ENCODE peak calls at places on chromosomes 16 and 17, in ten cellular contexts. H is heart right ventricle, N is tibial nerve, V is ovary, U is psoas muscle, J is A549, A is PC-9, Y is AG04450, Z is heart left ventricle, Q is Peyer's patch. D is an unnamed sample.

GRCh38 chr16:58586340-58587030 is 43.1 kb downstream of the CNOT1 start:
- DNase-seq in Z (no peak), A (no peak), Q (no peak), Y (no peak), J (no peak), H (no peak), U (no peak), N (no peak), V (no peak), D (no peak)

GRCh38 chr17:39739020-39739884 is 1.5 kb downstream of the GRB7 start:
- DNase-seq in Z (no peak), U (no peak), Y (no peak), V (no peak), H (no peak), J (peak), Q (peak), A (peak), N (no peak), D (no peak)

GRCh38 chr16:87746178-87746577 is 19.6 kb downstream of the KLHDC4 start:
- DNase-seq in A (no peak), N (no peak), V (no peak), J (no peak), Q (no peak), Z (no peak), Y (no peak), H (no peak), U (no peak), D (no peak)

GRCh38 chr17:58568050-58568830 is 53.8 kb upstream of the MTMR4 start:
- DNase-seq in Y (no peak), J (no peak), H (no peak), A (no peak), Z (no peak), U (no peak), Q (no peak), V (no peak), N (no peak), D (no peak)

GRCh38 chr16:68473358-68474064 is 25.2 kb upstream of the SMPD3 start:
- DNase-seq in U (no peak), A (no peak), Z (peak), Q (peak), Y (no peak), H (no peak), N (no peak), V (no peak), J (no peak), D (no peak)

GRCh38 chr17:78387982-78388941 is 9.8 kb downstream of the PGS1 start:
- DNase-seq in Z (peak), J (no peak), Q (no peak), A (no peak), U (no peak), Y (no peak), V (no peak), N (no peak), H (peak), D (no peak)

GRCh38 chr16:3171855-3172593 is 16.0 kb upstream of the OR1F1 start:
- DNase-seq in V (no peak), Z (no peak), J (peak), Y (no peak), A (no peak), U (no peak), N (no peak), H (no peak), Q (no peak), D (no peak)

GRCh38 chr16:1564325-1564724 is 30.9 kb downstream of the TMEM204 start:
- DNase-seq in Z (no peak), U (no peak), Q (no peak), N (no peak), A (no peak), J (no peak), V (no peak), H (no peak), Y (no peak), D (no peak)

GRCh38 chr17:41687828-41688640 is 651 bp upstream of the EIF1 start:
- DNase-seq in J (peak), V (peak), Y (no peak), H (peak), A (peak), Q (peak), U (peak), N (peak), Z (peak), D (no peak)

GRCh38 chr17:57211543-57211942 is 44.8 kb upstream of the MSI2 start:
- DNase-seq in H (no peak), V (no peak), Y (no peak), J (peak), A (no peak), Q (no peak), N (no peak), U (no peak), Z (no peak), D (no peak)

GRCh38 chr17:28646039-28646754 is 1.2 kb upstream of the BLTP2 start:
- DNase-seq in N (peak), Q (no peak), J (peak), Z (no peak), V (peak), U (no peak), A (no peak), H (no peak), Y (no peak), D (peak)

DNA sequence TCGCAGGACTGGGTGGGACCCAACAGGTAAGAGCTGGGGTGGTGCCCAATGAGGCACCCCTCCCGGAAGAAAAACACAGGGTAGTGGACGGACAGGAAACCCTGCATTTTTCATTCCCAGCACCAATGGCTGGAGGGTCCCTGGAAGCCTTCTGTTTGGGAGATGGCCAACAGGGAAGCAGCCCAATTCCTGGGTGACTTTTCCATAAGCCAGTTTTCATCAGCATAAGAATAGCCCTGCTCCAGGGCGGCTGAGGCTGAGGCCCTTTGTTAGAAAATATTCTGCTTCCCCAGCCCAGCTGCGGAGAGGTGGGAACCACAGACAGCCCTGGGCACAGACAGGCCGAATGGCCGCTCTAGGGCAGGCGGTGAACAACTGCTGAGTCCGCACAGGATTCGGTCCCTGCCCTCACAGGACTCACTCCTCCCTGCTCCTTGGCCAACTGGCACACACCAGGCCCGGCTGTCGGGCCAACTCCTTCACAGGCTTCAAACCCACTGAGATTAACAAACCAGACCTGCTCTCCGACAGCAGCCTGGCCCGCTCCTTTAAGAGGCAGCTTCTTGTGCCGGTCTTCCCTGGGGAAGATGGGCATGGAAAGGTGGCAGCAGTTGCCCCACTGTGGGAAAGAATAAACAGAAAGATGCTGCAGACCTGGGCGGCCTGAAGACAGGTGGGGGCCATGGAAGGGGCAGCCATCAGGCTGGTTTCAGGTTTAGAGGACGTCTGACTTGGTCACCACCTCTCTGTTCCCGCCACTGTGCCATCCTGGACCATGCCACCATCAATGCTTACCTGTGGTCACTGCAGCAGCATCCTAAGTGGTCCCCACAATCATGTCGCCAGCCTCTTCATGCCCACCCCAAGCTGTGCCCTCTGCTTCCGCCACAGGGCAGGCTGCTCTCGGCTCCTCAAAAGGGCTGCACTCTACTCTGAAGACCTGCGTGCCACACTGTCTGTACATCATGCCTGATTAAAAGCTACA is 10.1 kb downstream of the SMIM5 start:
- DNase-seq in Q (no peak), H (no peak), Z (no peak), A (peak), U (no peak), N (no peak), V (no peak), J (no peak), Y (no peak), D (no peak)
- H3K27ac ChIP-seq in Q (no peak), H (peak), Z (no peak), A (peak), U (no peak), N (peak), V (no peak), J (no peak), Y (no peak), D (no peak)

GRCh38 chr16:56601325-56601724 is 7.1 kb upstream of the MT2A start:
- DNase-seq in J (no peak), N (no peak), H (no peak), Z (no peak), V (no peak), Q (no peak), U (no peak), A (no peak), Y (no peak), D (no peak)
- H3K27ac ChIP-seq in J (peak), N (no peak), H (no peak), Z (no peak), V (no peak), Q (no peak), U (no peak), A (no peak), Y (no peak), D (no peak)

GRCh38 chr17:75941442-75941819 is 589 bp upstream of the FBF1 start:
- DNase-seq in U (no peak), N (no peak), J (no peak), H (no peak), V (no peak), Y (no peak), Z (no peak), A (no peak), Q (no peak), D (no peak)
- H3K27ac ChIP-seq in U (peak), N (peak), J (peak), H (peak), V (no peak), Y (no peak), Z (peak), A (no peak), Q (peak), D (peak)

GRCh38 chr16:75065808-75066149 is 50.8 kb downstream of the LDHD start:
- DNase-seq in V (no peak), N (no peak), A (peak), Z (no peak), H (no peak), Q (no peak), U (no peak), Y (no peak), J (no peak), D (no peak)
- H3K27ac ChIP-seq in V (no peak), N (no peak), A (peak), Z (no peak), H (no peak), Q (peak), U (no peak), Y (no peak), J (no peak), D (no peak)

DNA sequence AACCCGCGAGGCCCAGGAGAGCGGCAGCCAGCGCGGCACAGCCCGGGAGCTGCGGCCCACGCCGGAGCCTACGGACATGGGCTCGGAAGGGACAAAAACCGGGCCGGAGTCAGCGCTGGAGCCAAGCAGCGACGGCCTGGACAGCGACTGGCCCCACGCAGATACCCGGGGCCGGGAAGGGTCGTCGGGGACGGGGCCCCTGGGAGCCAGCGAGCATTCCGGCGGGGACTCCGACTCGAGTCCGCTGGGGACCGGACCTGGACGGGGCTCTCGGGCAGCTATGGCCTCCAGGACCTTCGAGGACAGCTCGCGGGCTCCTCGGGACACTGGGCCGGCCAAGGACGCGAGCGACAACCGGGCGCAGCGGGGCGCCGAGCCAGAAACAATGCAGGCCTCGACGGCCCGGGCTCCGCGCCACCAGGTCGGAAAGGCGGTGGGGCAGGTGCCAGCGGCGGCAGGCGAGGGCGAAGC is 981 bp downstream of the MYO15B start:
- DNase-seq in Y (no peak), V (peak), U (peak), Q (no peak), A (no peak), J (no peak), N (no peak), Z (peak), H (peak), D (no peak)
- H3K27ac ChIP-seq in Y (no peak), V (peak), U (peak), Q (peak), A (no peak), J (peak), N (peak), Z (peak), H (peak), D (peak)

GRCh38 chr17:27333410-27333980 is 39.6 kb downstream of the WSB1 start:
- DNase-seq in Y (no peak), Z (no peak), U (no peak), V (no peak), H (no peak), Q (no peak), N (no peak), A (no peak), J (no peak), D (no peak)
- H3K27ac ChIP-seq in Y (peak), Z (peak), U (peak), V (peak), H (peak), Q (peak), N (peak), A (peak), J (peak), D (peak)

GRCh38 chr16:67441289-67441753 is 10.4 kb downstream of the HSD11B2 start:
- DNase-seq in Y (no peak), Z (peak), J (no peak), H (peak), N (no peak), A (peak), Q (peak), V (no peak), U (peak), D (no peak)

GRCh38 chr16:67444259-67445125 is 13.6 kb downstream of the HSD11B2 start:
- DNase-seq in Y (no peak), J (no peak), U (no peak), Z (no peak), Q (peak), N (no peak), H (no peak), V (no peak), A (no peak), D (no peak)

GRCh38 chr16:67442581-67443255 is 11.8 kb downstream of the HSD11B2 start:
- DNase-seq in U (no peak), Z (no peak), N (no peak), Q (no peak), V (no peak), H (no peak), Y (no peak), A (no peak), J (no peak), D (no peak)

GRCh38 chr16:67443299-67443698 is 12.4 kb downstream of the HSD11B2 start:
- DNase-seq in Q (peak), V (peak), U (peak), J (no peak), Y (no peak), A (no peak), N (peak), Z (peak), H (peak), D (no peak)

DNA sequence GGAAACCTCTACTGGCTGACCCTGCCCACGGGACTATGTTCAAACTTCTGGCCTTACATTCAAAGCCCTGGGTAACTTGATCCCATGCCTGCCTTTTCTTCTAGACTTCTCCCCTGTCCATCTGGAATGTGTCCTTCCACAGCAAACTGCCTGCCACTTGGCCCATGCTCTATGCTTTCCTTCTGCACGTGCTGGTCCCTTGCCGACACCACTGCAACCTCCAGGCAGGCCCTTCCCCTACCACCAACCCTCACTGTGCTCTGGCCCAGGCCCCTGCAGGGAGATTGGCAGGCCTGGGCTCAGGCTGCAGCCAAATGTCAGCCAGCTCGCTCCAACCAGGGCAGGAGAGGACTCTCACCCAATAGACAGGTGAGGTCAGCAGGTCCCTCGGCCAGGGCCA is 11.0 kb downstream of the HSD11B2 start:
- DNase-seq in N (no peak), Q (peak), A (no peak), V (no peak), J (no peak), U (no peak), Z (no peak), Y (no peak), H (no peak), D (no peak)
- H3K27ac ChIP-seq in N (no peak), Q (peak), A (no peak), V (no peak), J (no peak), U (peak), Z (peak), Y (peak), H (peak), D (no peak)

D was measured in effector memory CD4-positive, alpha-beta T cell.